ENCODE peak calls at places on chromosome 9, in six cellular contexts. One of them, this sample, is unnamed.

GRCh38 chr9:124886461-124886860 is 24.5 kb downstream of the ARPC5L start:
- DNase-seq in heart right ventricle: no peak
- DNase-seq in tibial artery: no peak
- DNase-seq in CD8-positive, alpha-beta T cell: no peak
- DNase-seq in SJCRH30: no peak
- DNase-seq in heart left ventricle: no peak
- DNase-seq in this sample: no peak

GRCh38 chr9:89277043-89277442 is 34.0 kb upstream of the CKS2 start:
- DNase-seq in heart right ventricle: no peak
- DNase-seq in tibial artery: no peak
- DNase-seq in CD8-positive, alpha-beta T cell: no peak
- DNase-seq in SJCRH30: no peak
- DNase-seq in heart left ventricle: no peak
- DNase-seq in this sample: no peak

GRCh38 chr9:17330097-17330496 is 195.3 kb downstream of the CNTLN start:
- DNase-seq in heart right ventricle: no peak
- DNase-seq in tibial artery: no peak
- DNase-seq in CD8-positive, alpha-beta T cell: no peak
- DNase-seq in SJCRH30: no peak
- DNase-seq in heart left ventricle: no peak
- DNase-seq in this sample: no peak

GRCh38 chr9:99824378-99825157 is 2.9 kb downstream of the NR4A3 start:
- DNase-seq in heart right ventricle: peak; percentile 44
- DNase-seq in tibial artery: no peak
- DNase-seq in CD8-positive, alpha-beta T cell: peak; percentile 62
- DNase-seq in SJCRH30: peak; percentile 26
- DNase-seq in heart left ventricle: peak; percentile 29
- DNase-seq in this sample: peak; percentile 38

GRCh38 chr9:12775963-12776774 is 1.3 kb downstream of the LURAP1L start:
- DNase-seq in heart right ventricle: peak; percentile 82
- DNase-seq in tibial artery: peak; percentile 89
- DNase-seq in CD8-positive, alpha-beta T cell: no peak
- DNase-seq in SJCRH30: peak; percentile 97
- DNase-seq in heart left ventricle: peak; percentile 90
- DNase-seq in this sample: peak; percentile 93

GRCh38 chr9:129584136-129584535 is 36.8 kb downstream of the C9orf50 start:
- DNase-seq in heart right ventricle: no peak
- DNase-seq in tibial artery: peak; percentile 77
- DNase-seq in CD8-positive, alpha-beta T cell: peak; percentile 35
- DNase-seq in SJCRH30: peak; percentile 92
- DNase-seq in heart left ventricle: peak; percentile 75
- DNase-seq in this sample: peak; percentile 69

GRCh38 chr9:109707355-109707754 is 72.6 kb upstream of the PALM2AKAP2 start:
- DNase-seq in heart right ventricle: no peak
- DNase-seq in tibial artery: no peak
- DNase-seq in CD8-positive, alpha-beta T cell: no peak
- DNase-seq in SJCRH30: no peak
- DNase-seq in heart left ventricle: peak; percentile 45
- DNase-seq in this sample: no peak

GRCh38 chr9:69542048-69542447 is 130.1 kb downstream of the APBA1 start:
- DNase-seq in heart right ventricle: no peak
- DNase-seq in tibial artery: no peak
- DNase-seq in CD8-positive, alpha-beta T cell: no peak
- DNase-seq in SJCRH30: peak; percentile 36
- DNase-seq in heart left ventricle: no peak
- DNase-seq in this sample: no peak

GRCh38 chr9:79745752-79746336 is 174.1 kb downstream of the TLE4 start:
- DNase-seq in heart right ventricle: no peak
- DNase-seq in tibial artery: no peak
- DNase-seq in CD8-positive, alpha-beta T cell: no peak
- DNase-seq in SJCRH30: no peak
- DNase-seq in heart left ventricle: no peak
- DNase-seq in this sample: no peak

GRCh38 chr9:80156262-80156661 is 584.5 kb downstream of the TLE4 start:
- DNase-seq in heart right ventricle: no peak
- DNase-seq in tibial artery: no peak
- DNase-seq in CD8-positive, alpha-beta T cell: no peak
- DNase-seq in SJCRH30: no peak
- DNase-seq in heart left ventricle: no peak
- DNase-seq in this sample: no peak

GRCh38 chr9:21523021-21524014 is 41.2 kb upstream of the IFNE start:
- DNase-seq in heart right ventricle: no peak
- DNase-seq in tibial artery: no peak
- DNase-seq in CD8-positive, alpha-beta T cell: no peak
- DNase-seq in SJCRH30: no peak
- DNase-seq in heart left ventricle: no peak
- DNase-seq in this sample: no peak

GRCh38 chr9:21527579-21527978 is 45.5 kb upstream of the IFNE start:
- DNase-seq in heart right ventricle: no peak
- DNase-seq in tibial artery: no peak
- DNase-seq in CD8-positive, alpha-beta T cell: no peak
- DNase-seq in SJCRH30: no peak
- DNase-seq in heart left ventricle: no peak
- DNase-seq in this sample: no peak

GRCh38 chr9:21524099-21524830 is 42.2 kb upstream of the IFNE start:
- DNase-seq in heart right ventricle: no peak
- DNase-seq in tibial artery: no peak
- DNase-seq in CD8-positive, alpha-beta T cell: no peak
- DNase-seq in SJCRH30: no peak
- DNase-seq in heart left ventricle: no peak
- DNase-seq in this sample: no peak

GRCh38 chr9:21525174-21525573 is 43.1 kb upstream of the IFNE start:
- DNase-seq in heart right ventricle: no peak
- DNase-seq in tibial artery: no peak
- DNase-seq in CD8-positive, alpha-beta T cell: no peak
- DNase-seq in SJCRH30: no peak
- DNase-seq in heart left ventricle: no peak
- DNase-seq in this sample: no peak

GRCh38 chr9:21528123-21528808 is 46.2 kb upstream of the IFNE start:
- DNase-seq in heart right ventricle: no peak
- DNase-seq in tibial artery: no peak
- DNase-seq in CD8-positive, alpha-beta T cell: no peak
- DNase-seq in SJCRH30: no peak
- DNase-seq in heart left ventricle: no peak
- DNase-seq in this sample: no peak
- H3K9me3 ChIP-seq in heart right ventricle: no peaks in the 10 kb centered on the region
- H3K9me3 ChIP-seq in tibial artery: no peaks in the 10 kb centered on the region
- H3K9me3 ChIP-seq in CD8-positive, alpha-beta T cell: no peaks in the 10 kb centered on the region
- H3K9me3 ChIP-seq in SJCRH30: no peaks in the 10 kb centered on the region
- H3K9me3 ChIP-seq in heart left ventricle: no peaks in the 10 kb centered on the region
- H3K9me3 ChIP-seq in this sample: no peaks in the 10 kb centered on the region

DNA sequence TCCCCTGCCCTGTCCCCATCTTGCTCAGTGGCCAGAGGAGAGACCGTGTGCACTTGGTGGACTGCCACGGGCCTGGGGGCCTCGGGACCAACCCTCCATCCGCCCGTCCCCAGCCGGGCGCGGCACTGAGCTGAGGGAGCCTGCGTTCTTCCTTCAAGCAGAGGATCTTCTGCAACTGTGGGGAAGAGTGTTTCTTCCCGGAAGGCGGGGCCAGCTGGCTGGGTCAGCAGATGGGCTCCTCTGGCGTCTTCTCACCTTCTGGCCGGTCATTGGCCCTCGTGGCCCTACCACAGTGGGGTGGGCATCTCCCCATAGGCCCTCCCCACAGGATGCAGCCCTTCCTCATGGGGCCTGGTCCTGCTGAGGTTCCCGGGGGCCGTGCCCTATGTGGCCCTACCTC is 17.4 kb downstream of the RXRA start:
- DNase-seq in heart right ventricle: peak; percentile 60
- DNase-seq in tibial artery: peak; percentile 60
- DNase-seq in CD8-positive, alpha-beta T cell: no peak
- DNase-seq in SJCRH30: no peak
- DNase-seq in heart left ventricle: peak; percentile 78
- DNase-seq in this sample: peak; percentile 84
- H3K27ac ChIP-seq in heart right ventricle: peak overlapping the region; percentile 54
- H3K27ac ChIP-seq in tibial artery: no peak overlapping the region
- H3K27ac ChIP-seq in CD8-positive, alpha-beta T cell: no peak overlapping the region
- H3K27ac ChIP-seq in SJCRH30: no peak overlapping the region
- H3K27ac ChIP-seq in heart left ventricle: peak overlapping the region; percentile 66
- H3K27ac ChIP-seq in this sample: peak overlapping the region; percentile 49

DNA sequence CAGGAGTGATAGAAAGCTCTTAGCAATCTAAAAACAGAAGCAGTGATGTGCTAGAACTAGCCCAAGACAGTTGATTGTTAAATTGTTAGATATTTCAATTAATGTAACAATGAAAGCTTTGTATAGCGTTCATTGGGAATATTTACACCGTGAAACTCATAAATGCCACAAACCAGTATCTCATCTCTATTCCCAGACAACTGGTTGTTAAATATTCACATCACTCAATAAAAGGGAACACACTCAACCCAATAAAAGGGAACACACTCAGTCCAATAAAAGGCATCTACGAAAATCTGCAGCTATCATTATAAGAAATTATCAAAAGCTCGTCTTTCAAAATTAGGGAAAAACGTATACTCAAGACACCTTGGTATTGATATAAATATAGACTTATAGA is 270.9 kb downstream of the CYLC2 start:
- DNase-seq in heart right ventricle: no peak
- DNase-seq in tibial artery: no peak
- DNase-seq in CD8-positive, alpha-beta T cell: no peak
- DNase-seq in SJCRH30: no peak
- DNase-seq in heart left ventricle: no peak
- DNase-seq in this sample: no peak
- H3K9me3 ChIP-seq in heart right ventricle: no peaks in the 10 kb centered on the region
- H3K9me3 ChIP-seq in tibial artery: no peaks in the 10 kb centered on the region
- H3K9me3 ChIP-seq in CD8-positive, alpha-beta T cell: no peaks in the 10 kb centered on the region
- H3K9me3 ChIP-seq in SJCRH30: no peaks in the 10 kb centered on the region
- H3K9me3 ChIP-seq in heart left ventricle: no peaks in the 10 kb centered on the region
- H3K9me3 ChIP-seq in this sample: no peaks in the 10 kb centered on the region

GRCh38 chr9:91428431-91428830 is 4.8 kb upstream of the NFIL3 start:
- DNase-seq in heart right ventricle: no peak
- DNase-seq in tibial artery: no peak
- DNase-seq in CD8-positive, alpha-beta T cell: no peak
- DNase-seq in SJCRH30: no peak
- DNase-seq in heart left ventricle: no peak
- DNase-seq in this sample: no peak

GRCh38 chr9:91427873-91428272 is 4.2 kb upstream of the NFIL3 start:
- DNase-seq in heart right ventricle: no peak
- DNase-seq in tibial artery: no peak
- DNase-seq in CD8-positive, alpha-beta T cell: no peak
- DNase-seq in SJCRH30: no peak
- DNase-seq in heart left ventricle: no peak
- DNase-seq in this sample: no peak

GRCh38 chr9:91428927-91429351 is 5.3 kb upstream of the NFIL3 start:
- DNase-seq in heart right ventricle: no peak
- DNase-seq in tibial artery: peak; percentile 74
- DNase-seq in CD8-positive, alpha-beta T cell: no peak
- DNase-seq in SJCRH30: no peak
- DNase-seq in heart left ventricle: no peak
- DNase-seq in this sample: peak; percentile 67

GRCh38 chr9:91431485-91431884 is 7.9 kb upstream of the NFIL3 start:
- DNase-seq in heart right ventricle: no peak
- DNase-seq in tibial artery: no peak
- DNase-seq in CD8-positive, alpha-beta T cell: no peak
- DNase-seq in SJCRH30: no peak
- DNase-seq in heart left ventricle: no peak
- DNase-seq in this sample: no peak

GRCh38 chr9:91429501-91429900 is 5.9 kb upstream of the NFIL3 start:
- DNase-seq in heart right ventricle: no peak
- DNase-seq in tibial artery: no peak
- DNase-seq in CD8-positive, alpha-beta T cell: no peak
- DNase-seq in SJCRH30: no peak
- DNase-seq in heart left ventricle: no peak
- DNase-seq in this sample: no peak
- H3K27ac ChIP-seq in heart right ventricle: no peak overlapping the region
- H3K27ac ChIP-seq in tibial artery: no peak overlapping the region
- H3K27ac ChIP-seq in CD8-positive, alpha-beta T cell: no peak overlapping the region
- H3K27ac ChIP-seq in SJCRH30: no peak overlapping the region
- H3K27ac ChIP-seq in heart left ventricle: no peak overlapping the region
- H3K27ac ChIP-seq in this sample: no peak overlapping the region

DNA sequence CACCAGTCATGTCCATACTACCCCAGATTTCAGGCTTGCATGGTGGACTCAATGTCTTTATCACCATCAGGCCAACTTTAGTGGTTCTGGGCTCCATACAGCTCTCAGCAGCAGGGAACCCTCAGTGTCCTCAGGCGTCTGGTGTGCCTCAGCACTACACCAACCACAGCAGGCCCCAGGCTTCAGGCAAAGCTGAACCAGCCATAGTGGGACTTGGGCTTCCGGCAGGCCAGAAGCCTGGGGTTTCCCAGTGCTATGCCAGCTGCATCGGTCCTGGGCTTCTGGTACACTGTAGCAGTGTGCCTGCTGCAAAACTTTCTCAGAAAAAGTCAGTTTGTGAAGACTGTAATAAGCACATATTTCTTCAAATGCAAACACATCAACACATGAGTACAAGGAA is 11.0 kb upstream of the ZDHHC21 start:
- DNase-seq in heart right ventricle: no peak
- DNase-seq in tibial artery: no peak
- DNase-seq in CD8-positive, alpha-beta T cell: no peak
- DNase-seq in SJCRH30: no peak
- DNase-seq in heart left ventricle: no peak
- DNase-seq in this sample: no peak
- H3K9me3 ChIP-seq in heart right ventricle: no peaks in the 10 kb centered on the region
- H3K9me3 ChIP-seq in tibial artery: no peaks in the 10 kb centered on the region
- H3K9me3 ChIP-seq in CD8-positive, alpha-beta T cell: no peaks in the 10 kb centered on the region
- H3K9me3 ChIP-seq in SJCRH30: peaks cover 6% of the 10 kb centered on the region
- H3K9me3 ChIP-seq in heart left ventricle: no peaks in the 10 kb centered on the region
- H3K9me3 ChIP-seq in this sample: no peaks in the 10 kb centered on the region

GRCh38 chr9:93579711-93580516 is 3.5 kb downstream of the PHF2 start:
- DNase-seq in heart right ventricle: no peak
- DNase-seq in tibial artery: no peak
- DNase-seq in CD8-positive, alpha-beta T cell: no peak
- DNase-seq in SJCRH30: no peak
- DNase-seq in heart left ventricle: no peak
- DNase-seq in this sample: peak; percentile 47
- H3K27ac ChIP-seq in heart right ventricle: peak overlapping the region; percentile 49
- H3K27ac ChIP-seq in tibial artery: peak overlapping the region; percentile 96
- H3K27ac ChIP-seq in CD8-positive, alpha-beta T cell: no peak overlapping the region
- H3K27ac ChIP-seq in SJCRH30: no peak overlapping the region
- H3K27ac ChIP-seq in heart left ventricle: peak overlapping the region; percentile 96
- H3K27ac ChIP-seq in this sample: peak overlapping the region; percentile 63

This sample was measured in right cardiac atrium.